ENCODE peak calls at places on chromosomes 16 and 17, in seven cellular contexts. F, A, V, T, J, L and M are unnamed samples.

GRCh38 chr16:25006504-25007055 is 8.6 kb downstream of the ARHGAP17 start:
- DNase-seq in L (peak; percentile 41), J (no peak), F (no peak), T (no peak), A (no peak), V (no peak), M (no peak)

GRCh38 chr17:62869885-62870580 is 61.9 kb upstream of the MARCHF10 start:
- DNase-seq in F (no peak), L (no peak), V (peak; percentile 54), T (no peak), A (no peak), J (peak; percentile 47), M (no peak)

GRCh38 chr17:50314456-50315011 is 31.4 kb upstream of the XYLT2 start:
- DNase-seq in T (no peak), V (no peak), F (no peak), L (no peak), A (no peak), J (no peak), M (peak; percentile 3)

GRCh38 chr16:29975811-29976511 is 2.3 kb downstream of the TAOK2 start:
- DNase-seq in T (no peak), A (no peak), L (no peak), F (no peak), J (no peak), V (peak; percentile 1), M (no peak)

GRCh38 chr17:68627956-68628355 is 26.8 kb upstream of the FAM20A start:
- DNase-seq in J (peak; percentile 45), L (no peak), A (no peak), T (no peak), V (peak; percentile 22), F (no peak), M (no peak)

GRCh38 chr16:22360963-22361659 is 13.3 kb downstream of the CDR2 start:
- DNase-seq in V (no peak), F (no peak), A (no peak), L (no peak), J (no peak), T (no peak), M (no peak)

GRCh38 chr17:48628641-48629410 is 2.7 kb upstream of the HOXB9 start:
- DNase-seq in A (no peak), L (no peak), J (no peak), V (no peak), F (no peak), T (no peak), M (no peak)

GRCh38 chr16:11105038-11105903 is 150.7 kb downstream of the SOCS1 start:
- DNase-seq in T (no peak), A (peak; percentile 75), V (peak; percentile 22), F (peak; percentile 68), J (peak; percentile 37), L (peak; percentile 51), M (no peak)

GRCh38 chr17:78133971-78134898 is 3.7 kb downstream of the TMC8 start:
- DNase-seq in L (peak; percentile 43), J (no peak), A (peak; percentile 45), V (peak; percentile 73), F (no peak), T (peak; percentile 66), M (peak; percentile 80)

GRCh38 chr17:4594406-4595349 is 10.3 kb downstream of the SMTNL2 start:
- DNase-seq in V (no peak), J (no peak), A (no peak), L (no peak), T (no peak), F (peak; percentile 61), M (peak; percentile 81)

GRCh38 chr17:323181-323580 is 29.4 kb downstream of the RPH3AL start:
- DNase-seq in J (no peak), A (no peak), T (no peak), V (no peak), L (no peak), F (no peak), M (peak; percentile 44)

GRCh38 chr16:68257906-68258800 is 6.2 kb upstream of the SLC7A6 start:
- DNase-seq in V (peak; percentile 80), F (peak; percentile 89), A (no peak), T (no peak), L (no peak), J (peak; percentile 54), M (peak; percentile 76)

GRCh38 chr17:19304209-19304608 is 58.3 kb downstream of the B9D1 start:
- DNase-seq in A (no peak), J (no peak), L (peak; percentile 45), V (peak; percentile 19), T (no peak), F (no peak), M (peak; percentile 65)

GRCh38 chr17:81733507-81734404 is 21.7 kb downstream of the SLC25A10 start:
- DNase-seq in T (no peak), J (peak; percentile 63), V (peak; percentile 96), A (peak; percentile 64), F (peak; percentile 83), L (peak; percentile 77), M (peak; percentile 92)

GRCh38 chr17:67272312-67273050 is 27.5 kb upstream of the HELZ start:
- DNase-seq in A (no peak), F (no peak), T (no peak), V (no peak), L (no peak), J (no peak), M (no peak)

GRCh38 chr16:86044241-86044671 is 145.3 kb downstream of the IRF8 start:
- DNase-seq in T (no peak), V (peak; percentile 6), J (no peak), L (no peak), F (no peak), A (peak; percentile 20), M (peak; percentile 66)

GRCh38 chr16:89576173-89577054 is 856 bp downstream of the CPNE7 start:
- DNase-seq in A (no peak), T (no peak), V (no peak), J (no peak), L (no peak), F (no peak), M (no peak)

GRCh38 chr16:81405702-81406113 is 38.9 kb upstream of the CMIP start:
- DNase-seq in F (peak; percentile 29), V (peak; percentile 96), A (no peak), T (no peak), J (peak; percentile 98), L (no peak), M (no peak)

GRCh38 chr16:49875812-49876715 is 20.2 kb upstream of the ZNF423 start:
- DNase-seq in F (no peak), A (no peak), T (no peak), J (no peak), L (no peak), V (no peak), M (no peak)

GRCh38 chr16:83015871-83016270 is 389.1 kb downstream of the CDH13 start:
- DNase-seq in V (no peak), F (no peak), A (no peak), J (peak; percentile 32), L (no peak), T (no peak), M (no peak)

GRCh38 chr17:37417852-37418251 is 11.2 kb downstream of the TADA2A start:
- DNase-seq in F (no peak), J (no peak), A (no peak), V (peak; percentile 38), L (no peak), T (no peak), M (no peak)

GRCh38 chr17:55155867-55156560 is 108.7 kb upstream of the HLF start:
- DNase-seq in T (no peak), A (no peak), J (no peak), V (no peak), F (no peak), L (no peak), M (no peak)

GRCh38 chr17:49760909-49761558 is 2.9 kb downstream of the FAM117A start:
- DNase-seq in J (no peak), T (no peak), L (no peak), F (no peak), V (no peak), A (no peak), M (no peak)

GRCh38 chr16:24499193-24499814 is 40.1 kb upstream of the RBBP6 start:
- DNase-seq in F (no peak), V (peak; percentile 56), J (peak; percentile 39), T (no peak), A (peak; percentile 21), L (no peak), M (peak; percentile 36)

GRCh38 chr17:49365667-49366066 is 3.6 kb upstream of the ZNF652 start:
- DNase-seq in T (no peak), F (no peak), J (no peak), V (peak; percentile 57), L (no peak), A (peak; percentile 50), M (no peak)

GRCh38 chr17:2062571-2063183 is 7.8 kb downstream of the HIC1 start:
- DNase-seq in T (no peak), V (no peak), L (no peak), J (no peak), A (no peak), F (no peak), M (no peak)

GRCh38 chr17:2064980-2065785 is 10.3 kb downstream of the HIC1 start:
- DNase-seq in L (no peak), A (peak; percentile 66), J (no peak), V (no peak), F (no peak), T (no peak), M (no peak)

GRCh38 chr17:2064147-2064489 is 9.2 kb downstream of the HIC1 start:
- DNase-seq in T (no peak), V (no peak), A (no peak), F (no peak), L (no peak), J (no peak), M (no peak)

GRCh38 chr17:2063306-2064146 is 8.6 kb downstream of the HIC1 start:
- DNase-seq in A (no peak), F (no peak), J (no peak), L (no peak), V (no peak), T (no peak), M (no peak)

GRCh38 chr17:2064511-2064910 is 9.6 kb downstream of the HIC1 start:
- DNase-seq in L (no peak), F (no peak), J (no peak), V (no peak), A (no peak), T (no peak), M (no peak)
- H3K4me1 ChIP-seq in L (peaks cover 82% of the 10 kb centered on the region), F (no peaks in the 10 kb centered on the region), J (no peaks in the 10 kb centered on the region), V (peaks cover 20% of the 10 kb centered on the region), A (no peaks in the 10 kb centered on the region), T (peaks cover 7% of the 10 kb centered on the region), M (peaks cover 78% of the 10 kb centered on the region)

GRCh38 chr17:34542700-34543336 is 36.6 kb upstream of the TMEM132E start:
- DNase-seq in L (peak; percentile 66), J (no peak), V (peak; percentile 48), A (peak; percentile 50), T (peak; percentile 16), F (no peak), M (no peak)
- TF ChIP-seq CTCF in L (peak; percentile 63), J (peak; percentile 87), V (peak; percentile 87), A (peak; percentile 95), T (peak; percentile 71), F (peak; percentile 73), M (peak; percentile 85)

GRCh38 chr17:41580244-41580575 is 6.5 kb downstream of the KRT14 start:
- DNase-seq in L (no peak), V (no peak), T (no peak), A (no peak), F (no peak), J (no peak), M (no peak)
- H3K27me3 ChIP-seq in L (no peaks in the 10 kb centered on the region), V (no peaks in the 10 kb centered on the region), T (no peaks in the 10 kb centered on the region), A (peaks cover 4% of the 10 kb centered on the region), F (peaks cover 26% of the 10 kb centered on the region), J (no peaks in the 10 kb centered on the region), M (no peaks in the 10 kb centered on the region)

DNA sequence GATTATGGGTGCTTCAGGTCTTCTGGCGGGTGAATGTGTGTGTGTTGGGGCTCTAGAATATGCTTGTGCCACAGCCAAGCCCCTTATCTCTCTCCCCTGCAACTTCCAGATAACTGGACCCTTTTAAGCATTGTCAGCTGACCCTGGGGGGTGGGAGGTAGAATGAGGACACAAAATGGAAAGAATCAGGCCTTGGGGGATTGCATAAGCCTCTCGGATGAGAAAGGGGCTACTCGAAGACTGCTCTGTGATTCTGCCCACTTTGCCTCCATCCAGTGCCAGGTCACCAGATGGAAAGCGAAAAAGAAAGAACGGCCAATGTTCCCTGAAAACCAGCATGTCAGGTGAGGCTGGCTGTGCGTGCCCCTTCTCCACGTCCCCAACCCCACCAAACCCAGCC is 13.8 kb downstream of the THRA start:
- DNase-seq in F (no peak), V (no peak), L (no peak), J (no peak), A (no peak), T (no peak), M (no peak)
- H3K4me1 ChIP-seq in F (peaks cover 9% of the 10 kb centered on the region), V (peaks cover 7% of the 10 kb centered on the region), L (peaks cover 56% of the 10 kb centered on the region), J (peaks cover 21% of the 10 kb centered on the region), A (no peaks in the 10 kb centered on the region), T (peaks cover 37% of the 10 kb centered on the region), M (peaks cover 51% of the 10 kb centered on the region)